ENCODE peak calls at places on chromosomes 5 and 9, in nine cellular contexts. Q is smooth muscle cell of the brain vasculature; H is RWPE1; K is stimulated activated naive B cell treated with anti-CD40 and anti-IgM and Interleukin-4, amounts not matched to agents 10 μg/mL and 1 μg/mL and 100 μg/mL, for 72 hours; C is NCI-H1105; F is choroid plexus epithelial cell; T is activated CD4-positive, alpha-beta T cell treated with anti-CD3 and anti-CD28 coated beads for 36 hours; N is activated T-cell treated with anti-CD3 and anti-CD28 coated beads for 4 hours; B is HepG2. S is an unnamed sample.

GRCh38 chr5:175822225-175822624 is 49.2 kb upstream of the CPLX2 start:
- DNase-seq in Q (no peak), H (peak), K (no peak), C (no peak), F (no peak), T (peak), N (no peak), B (no peak), S (peak)

GRCh38 chr5:150778517-150779396 is at the start of gene SMIM3:
- DNase-seq in Q (no peak), H (peak), K (no peak), C (peak), F (peak), T (peak), N (peak), B (peak), S (peak)

GRCh38 chr9:13568851-13569618 is 289.5 kb upstream of the MPDZ start:
- DNase-seq in Q (no peak), H (no peak), K (no peak), C (peak), F (no peak), T (no peak), N (no peak), B (no peak), S (no peak)

GRCh38 chr9:113463418-113464285 is at the start of gene RGS3:
- DNase-seq in Q (no peak), H (peak), K (no peak), C (peak), F (peak), T (no peak), N (no peak), B (peak), S (no peak)

GRCh38 chr5:151703227-151703626 is 16.5 kb upstream of the SPARC start:
- DNase-seq in Q (no peak), H (no peak), K (no peak), C (no peak), F (no peak), T (no peak), N (no peak), B (no peak), S (no peak)

GRCh38 chr9:115946530-115946929 is 207.1 kb upstream of the PAPPA start:
- DNase-seq in Q (no peak), H (no peak), K (no peak), C (no peak), F (peak), T (no peak), N (no peak), B (peak), S (no peak)

GRCh38 chr9:68619056-68619455 is 78.4 kb upstream of the TMEM252 start:
- DNase-seq in Q (no peak), H (no peak), K (no peak), C (no peak), F (no peak), T (no peak), N (no peak), B (no peak), S (no peak)

GRCh38 chr5:58021476-58021875 is 438.4 kb downstream of the PLK2 start:
- DNase-seq in Q (no peak), H (no peak), K (no peak), C (no peak), F (no peak), T (no peak), N (no peak), B (no peak), S (no peak)

GRCh38 chr5:136886623-136887022 is 521.3 kb upstream of the TRPC7 start:
- DNase-seq in Q (no peak), H (no peak), K (no peak), C (no peak), F (no peak), T (no peak), N (no peak), B (no peak), S (no peak)

GRCh38 chr9:136328011-136328621 is 777 bp downstream of the GPSM1 start:
- DNase-seq in Q (no peak), H (peak), K (no peak), C (peak), F (no peak), T (peak), N (no peak), B (no peak), S (no peak)

GRCh38 chr5:142450419-142450818 is 125.6 kb upstream of the SPRY4 start:
- DNase-seq in Q (no peak), H (no peak), K (no peak), C (no peak), F (no peak), T (no peak), N (no peak), B (no peak), S (no peak)

GRCh38 chr5:34552129-34552528 is 104.0 kb upstream of the RAI14 start:
- DNase-seq in Q (no peak), H (no peak), K (no peak), C (no peak), F (no peak), T (no peak), N (no peak), B (no peak), S (no peak)

GRCh38 chr5:9496801-9497200 is 49.1 kb downstream of the SEMA5A start:
- DNase-seq in Q (no peak), H (no peak), K (no peak), C (no peak), F (no peak), T (no peak), N (no peak), B (no peak), S (no peak)

GRCh38 chr9:28539432-28539831 is 966.2 kb upstream of the C9orf72 start:
- DNase-seq in Q (no peak), H (peak), K (no peak), C (peak), F (no peak), T (no peak), N (no peak), B (no peak), S (no peak)

GRCh38 chr9:96062854-96063253 is 187.4 kb downstream of the ERCC6L2 start:
- DNase-seq in Q (no peak), H (no peak), K (no peak), C (no peak), F (no peak), T (no peak), N (no peak), B (peak), S (no peak)

GRCh38 chr5:118937393-118938061 is 50.8 kb downstream of the DTWD2 start:
- DNase-seq in Q (peak), H (no peak), K (peak), C (no peak), F (peak), T (no peak), N (no peak), B (peak), S (no peak)

GRCh38 chr5:93723005-93723404 is 18.4 kb downstream of the POU5F2 start:
- DNase-seq in Q (no peak), H (no peak), K (no peak), C (no peak), F (peak), T (no peak), N (no peak), B (no peak), S (no peak)

GRCh38 chr9:32581512-32582143 is 8.7 kb upstream of the NDUFB6 start:
- DNase-seq in Q (peak), H (peak), K (no peak), C (peak), F (peak), T (peak), N (peak), B (peak), S (no peak)

GRCh38 chr9:121075251-121076036 is 689 bp downstream of the CNTRL start:
- DNase-seq in Q (no peak), H (no peak), K (no peak), C (peak), F (peak), T (no peak), N (no peak), B (no peak), S (no peak)

GRCh38 chr5:100518377-100518776 is 16.8 kb upstream of the FAM174A start:
- DNase-seq in Q (no peak), H (no peak), K (no peak), C (no peak), F (no peak), T (no peak), N (no peak), B (no peak), S (no peak)

GRCh38 chr5:10768304-10768899 is 7.4 kb upstream of the DAP start:
- DNase-seq in Q (no peak), H (no peak), K (no peak), C (no peak), F (no peak), T (no peak), N (no peak), B (no peak), S (no peak)

GRCh38 chr5:136192015-136192525 is 892 bp downstream of the SMIM32 start:
- DNase-seq in Q (no peak), H (no peak), K (no peak), C (no peak), F (peak), T (no peak), N (no peak), B (no peak), S (no peak)

GRCh38 chr5:180649297-180650039 is at the start of gene FLT4:
- DNase-seq in Q (no peak), H (no peak), K (no peak), C (no peak), F (no peak), T (peak), N (no peak), B (no peak), S (no peak)

GRCh38 chr5:121725450-121725849 is 126.2 kb upstream of the FTMT start:
- DNase-seq in Q (no peak), H (no peak), K (no peak), C (no peak), F (peak), T (no peak), N (no peak), B (no peak), S (no peak)

GRCh38 chr5:17024686-17025180 is 88.6 kb upstream of the MYO10 start:
- DNase-seq in Q (no peak), H (peak), K (no peak), C (no peak), F (peak), T (no peak), N (no peak), B (no peak), S (no peak)

GRCh38 chr9:97575673-97576048 is 57.5 kb downstream of the TSTD2 start:
- DNase-seq in Q (no peak), H (no peak), K (no peak), C (no peak), F (no peak), T (no peak), N (no peak), B (no peak), S (no peak)

GRCh38 chr5:55159763-55160492 is at the start of gene GPX8:
- DNase-seq in Q (peak), H (peak), K (no peak), C (no peak), F (peak), T (peak), N (no peak), B (peak), S (no peak)

S was measured in stimulated activated CD4-positive, alpha-beta T cell treated with anti-CD3 and anti-CD28 coated beads, Interleukin-1b, Interleukin-23, amount 100 ng/mL, for 48 hours.